ENCODE peak calls at places on chromosomes 4 and X, in seven cellular contexts. One of them, this sample, is unnamed.
A peak's percentile ranks its signal among the peaks of the same experiment; 100 is the strongest.

GRCh38 chrX:39201305-39201990 is 400.2 kb downstream of the MID1IP1 start:
- DNase-seq in cardiac muscle cell: peak; percentile 2
- DNase-seq in naive thymus-derived CD8-positive, alpha-beta T cell: no peak
- DNase-seq in keratinocyte: peak; percentile 26
- DNase-seq in RWPE2: no peak
- DNase-seq in WTC11: no peak
- DNase-seq in AG08396: no peak
- DNase-seq in this sample: no peak

GRCh38 chrX:13463608-13464007 is 105.8 kb upstream of the EGFL6 start:
- DNase-seq in cardiac muscle cell: peak; percentile 85
- DNase-seq in naive thymus-derived CD8-positive, alpha-beta T cell: no peak
- DNase-seq in keratinocyte: no peak
- DNase-seq in RWPE2: peak; percentile 59
- DNase-seq in WTC11: no peak
- DNase-seq in AG08396: peak; percentile 29
- DNase-seq in this sample: peak; percentile 24

GRCh38 chr4:67934628-67935027 is 28.7 kb downstream of the TMPRSS11A start:
- DNase-seq in cardiac muscle cell: no peak
- DNase-seq in naive thymus-derived CD8-positive, alpha-beta T cell: no peak
- DNase-seq in keratinocyte: no peak
- DNase-seq in RWPE2: no peak
- DNase-seq in WTC11: no peak
- DNase-seq in AG08396: no peak
- DNase-seq in this sample: no peak

GRCh38 chr4:605702-606425 is 19.5 kb upstream of the PDE6B start:
- DNase-seq in cardiac muscle cell: no peak
- DNase-seq in naive thymus-derived CD8-positive, alpha-beta T cell: no peak
- DNase-seq in keratinocyte: no peak
- DNase-seq in RWPE2: no peak
- DNase-seq in WTC11: no peak
- DNase-seq in AG08396: no peak
- DNase-seq in this sample: no peak

GRCh38 chrX:105698386-105698785 is 124.0 kb upstream of the NRK start:
- DNase-seq in cardiac muscle cell: no peak
- DNase-seq in naive thymus-derived CD8-positive, alpha-beta T cell: no peak
- DNase-seq in keratinocyte: no peak
- DNase-seq in RWPE2: no peak
- DNase-seq in WTC11: no peak
- DNase-seq in AG08396: no peak
- DNase-seq in this sample: no peak

GRCh38 chr4:110164251-110164650 is 34.2 kb downstream of the ELOVL6 start:
- DNase-seq in cardiac muscle cell: peak; percentile 12
- DNase-seq in naive thymus-derived CD8-positive, alpha-beta T cell: no peak
- DNase-seq in keratinocyte: no peak
- DNase-seq in RWPE2: no peak
- DNase-seq in WTC11: no peak
- DNase-seq in AG08396: peak; percentile 11
- DNase-seq in this sample: no peak

GRCh38 chr4:2811830-2812599 is 19.1 kb downstream of the SH3BP2 start:
- DNase-seq in cardiac muscle cell: peak; percentile 82
- DNase-seq in naive thymus-derived CD8-positive, alpha-beta T cell: peak; percentile 39
- DNase-seq in keratinocyte: no peak
- DNase-seq in RWPE2: no peak
- DNase-seq in WTC11: peak; percentile 38
- DNase-seq in AG08396: peak; percentile 50
- DNase-seq in this sample: peak; percentile 88

GRCh38 chr4:53186714-53187358 is 179.0 kb downstream of the SCFD2 start:
- DNase-seq in cardiac muscle cell: no peak
- DNase-seq in naive thymus-derived CD8-positive, alpha-beta T cell: no peak
- DNase-seq in keratinocyte: no peak
- DNase-seq in RWPE2: no peak
- DNase-seq in WTC11: no peak
- DNase-seq in AG08396: no peak
- DNase-seq in this sample: no peak

GRCh38 chr4:3423406-3423805 is 18.4 kb upstream of the HGFAC start:
- DNase-seq in cardiac muscle cell: no peak
- DNase-seq in naive thymus-derived CD8-positive, alpha-beta T cell: no peak
- DNase-seq in keratinocyte: no peak
- DNase-seq in RWPE2: no peak
- DNase-seq in WTC11: no peak
- DNase-seq in AG08396: no peak
- DNase-seq in this sample: no peak

GRCh38 chr4:26916195-26916594 is 55.6 kb downstream of the STIM2 start:
- DNase-seq in cardiac muscle cell: peak; percentile 32
- DNase-seq in naive thymus-derived CD8-positive, alpha-beta T cell: no peak
- DNase-seq in keratinocyte: no peak
- DNase-seq in RWPE2: no peak
- DNase-seq in WTC11: no peak
- DNase-seq in AG08396: peak; percentile 13
- DNase-seq in this sample: no peak

GRCh38 chr4:48799157-48799556 is 19.1 kb upstream of the FRYL start:
- DNase-seq in cardiac muscle cell: no peak
- DNase-seq in naive thymus-derived CD8-positive, alpha-beta T cell: no peak
- DNase-seq in keratinocyte: no peak
- DNase-seq in RWPE2: no peak
- DNase-seq in WTC11: no peak
- DNase-seq in AG08396: no peak
- DNase-seq in this sample: no peak

GRCh38 chrX:11688201-11688600 is 22.5 kb upstream of the ARHGAP6 start:
- DNase-seq in cardiac muscle cell: no peak
- DNase-seq in naive thymus-derived CD8-positive, alpha-beta T cell: no peak
- DNase-seq in keratinocyte: no peak
- DNase-seq in RWPE2: no peak
- DNase-seq in WTC11: no peak
- DNase-seq in AG08396: no peak
- DNase-seq in this sample: no peak

GRCh38 chr4:121654738-121655137 is 42.0 kb downstream of the ANXA5 start:
- DNase-seq in cardiac muscle cell: no peak
- DNase-seq in naive thymus-derived CD8-positive, alpha-beta T cell: no peak
- DNase-seq in keratinocyte: no peak
- DNase-seq in RWPE2: no peak
- DNase-seq in WTC11: no peak
- DNase-seq in AG08396: no peak
- DNase-seq in this sample: no peak

GRCh38 chr4:1683903-1684755 is at the start of gene FAM53A:
- DNase-seq in cardiac muscle cell: peak; percentile 93
- DNase-seq in naive thymus-derived CD8-positive, alpha-beta T cell: peak; percentile 91
- DNase-seq in keratinocyte: peak; percentile 32
- DNase-seq in RWPE2: peak; percentile 80
- DNase-seq in WTC11: peak; percentile 94
- DNase-seq in AG08396: peak; percentile 98
- DNase-seq in this sample: peak; percentile 84

GRCh38 chr4:189202182-189202868 is 738.3 kb upstream of the FRG1 start:
- DNase-seq in cardiac muscle cell: peak; percentile 82
- DNase-seq in naive thymus-derived CD8-positive, alpha-beta T cell: no peak
- DNase-seq in keratinocyte: no peak
- DNase-seq in RWPE2: no peak
- DNase-seq in WTC11: peak; percentile 52
- DNase-seq in AG08396: peak; percentile 82
- DNase-seq in this sample: peak; percentile 38

GRCh38 chrX:48021026-48021900 is 14.5 kb downstream of the SPACA5 start:
- DNase-seq in cardiac muscle cell: peak; percentile 91
- DNase-seq in naive thymus-derived CD8-positive, alpha-beta T cell: peak; percentile 83
- DNase-seq in keratinocyte: no peak
- DNase-seq in RWPE2: no peak
- DNase-seq in WTC11: peak; percentile 64
- DNase-seq in AG08396: peak; percentile 66
- DNase-seq in this sample: peak; percentile 62

GRCh38 chr4:181006509-181007290 is 1236.5 kb upstream of the TENM3 start:
- DNase-seq in cardiac muscle cell: no peak
- DNase-seq in naive thymus-derived CD8-positive, alpha-beta T cell: no peak
- DNase-seq in keratinocyte: no peak
- DNase-seq in RWPE2: no peak
- DNase-seq in WTC11: no peak
- DNase-seq in AG08396: no peak
- DNase-seq in this sample: no peak

GRCh38 chr4:72886602-72887001 is 182.9 kb downstream of the COX18 start:
- DNase-seq in cardiac muscle cell: peak; percentile 27
- DNase-seq in naive thymus-derived CD8-positive, alpha-beta T cell: no peak
- DNase-seq in keratinocyte: no peak
- DNase-seq in RWPE2: no peak
- DNase-seq in WTC11: no peak
- DNase-seq in AG08396: peak; percentile 10
- DNase-seq in this sample: no peak

GRCh38 chr4:155161357-155161756 is 47.1 kb upstream of the NPY2R start:
- DNase-seq in cardiac muscle cell: no peak
- DNase-seq in naive thymus-derived CD8-positive, alpha-beta T cell: no peak
- DNase-seq in keratinocyte: no peak
- DNase-seq in RWPE2: no peak
- DNase-seq in WTC11: no peak
- DNase-seq in AG08396: no peak
- DNase-seq in this sample: no peak

GRCh38 chrX:39716401-39716800 is 381.4 kb downstream of the BCOR start:
- DNase-seq in cardiac muscle cell: no peak
- DNase-seq in naive thymus-derived CD8-positive, alpha-beta T cell: no peak
- DNase-seq in keratinocyte: no peak
- DNase-seq in RWPE2: no peak
- DNase-seq in WTC11: no peak
- DNase-seq in AG08396: no peak
- DNase-seq in this sample: no peak

GRCh38 chrX:275476-275966 is 5.7 kb upstream of the PLCXD1 start:
- DNase-seq in cardiac muscle cell: no peak
- DNase-seq in naive thymus-derived CD8-positive, alpha-beta T cell: no peak
- DNase-seq in keratinocyte: no peak
- DNase-seq in RWPE2: peak; percentile 69
- DNase-seq in WTC11: no peak
- DNase-seq in AG08396: no peak
- DNase-seq in this sample: no peak

GRCh38 chr4:152651473-152652060 is 28.2 kb downstream of the TMEM154 start:
- DNase-seq in cardiac muscle cell: no peak
- DNase-seq in naive thymus-derived CD8-positive, alpha-beta T cell: no peak
- DNase-seq in keratinocyte: no peak
- DNase-seq in RWPE2: no peak
- DNase-seq in WTC11: no peak
- DNase-seq in AG08396: no peak
- DNase-seq in this sample: no peak

GRCh38 chrX:120334137-120334536 is 22.9 kb upstream of the TMEM255A start:
- DNase-seq in cardiac muscle cell: no peak
- DNase-seq in naive thymus-derived CD8-positive, alpha-beta T cell: no peak
- DNase-seq in keratinocyte: no peak
- DNase-seq in RWPE2: no peak
- DNase-seq in WTC11: no peak
- DNase-seq in AG08396: no peak
- DNase-seq in this sample: no peak

GRCh38 chrX:789096-789495 is 158.5 kb downstream of the SHOX start:
- DNase-seq in cardiac muscle cell: no peak
- DNase-seq in naive thymus-derived CD8-positive, alpha-beta T cell: peak; percentile 10
- DNase-seq in keratinocyte: no peak
- DNase-seq in RWPE2: no peak
- DNase-seq in WTC11: no peak
- DNase-seq in AG08396: no peak
- DNase-seq in this sample: no peak

GRCh38 chrX:1483843-1484637 is 31.3 kb upstream of the ASMTL start:
- DNase-seq in cardiac muscle cell: no peak
- DNase-seq in naive thymus-derived CD8-positive, alpha-beta T cell: peak; percentile 12
- DNase-seq in keratinocyte: no peak
- DNase-seq in RWPE2: no peak
- DNase-seq in WTC11: no peak
- DNase-seq in AG08396: no peak
- DNase-seq in this sample: no peak

GRCh38 chr4:136634121-136634520 is 898.2 kb downstream of the PCDH18 start:
- DNase-seq in cardiac muscle cell: no peak
- DNase-seq in naive thymus-derived CD8-positive, alpha-beta T cell: no peak
- DNase-seq in keratinocyte: no peak
- DNase-seq in RWPE2: no peak
- DNase-seq in WTC11: no peak
- DNase-seq in AG08396: no peak
- DNase-seq in this sample: no peak

GRCh38 chr4:140018931-140019618 is 134.9 kb downstream of the MAML3 start:
- DNase-seq in cardiac muscle cell: no peak
- DNase-seq in naive thymus-derived CD8-positive, alpha-beta T cell: no peak
- DNase-seq in keratinocyte: no peak
- DNase-seq in RWPE2: no peak
- DNase-seq in WTC11: no peak
- DNase-seq in AG08396: no peak
- DNase-seq in this sample: no peak

GRCh38 chrX:6432211-6432610 is 102.7 kb downstream of the VCX3A start:
- DNase-seq in cardiac muscle cell: no peak
- DNase-seq in naive thymus-derived CD8-positive, alpha-beta T cell: no peak
- DNase-seq in keratinocyte: no peak
- DNase-seq in RWPE2: no peak
- DNase-seq in WTC11: no peak
- DNase-seq in AG08396: no peak
- DNase-seq in this sample: no peak

GRCh38 chr4:80989921-80990544 is 40.5 kb upstream of the BMP3 start:
- DNase-seq in cardiac muscle cell: peak; percentile 77
- DNase-seq in naive thymus-derived CD8-positive, alpha-beta T cell: peak; percentile 20
- DNase-seq in keratinocyte: peak; percentile 2
- DNase-seq in RWPE2: no peak
- DNase-seq in WTC11: no peak
- DNase-seq in AG08396: peak; percentile 40
- DNase-seq in this sample: peak; percentile 10

GRCh38 chr4:15690020-15690809 is 8.6 kb downstream of the FAM200B start:
- DNase-seq in cardiac muscle cell: peak; percentile 97
- DNase-seq in naive thymus-derived CD8-positive, alpha-beta T cell: no peak
- DNase-seq in keratinocyte: peak; percentile 64
- DNase-seq in RWPE2: no peak
- DNase-seq in WTC11: no peak
- DNase-seq in AG08396: peak; percentile 65
- DNase-seq in this sample: peak; percentile 58

GRCh38 chr4:56475917-56476316 is 8.5 kb downstream of the SRP72 start:
- DNase-seq in cardiac muscle cell: no peak
- DNase-seq in naive thymus-derived CD8-positive, alpha-beta T cell: no peak
- DNase-seq in keratinocyte: no peak
- DNase-seq in RWPE2: no peak
- DNase-seq in WTC11: no peak
- DNase-seq in AG08396: no peak
- DNase-seq in this sample: no peak

GRCh38 chr4:91936301-91936700 is 367.5 kb upstream of the GRID2 start:
- DNase-seq in cardiac muscle cell: peak; percentile 87
- DNase-seq in naive thymus-derived CD8-positive, alpha-beta T cell: no peak
- DNase-seq in keratinocyte: no peak
- DNase-seq in RWPE2: no peak
- DNase-seq in WTC11: no peak
- DNase-seq in AG08396: no peak
- DNase-seq in this sample: no peak

GRCh38 chrX:17374619-17375360 is at the start of gene NHS:
- DNase-seq in cardiac muscle cell: peak; percentile 83
- DNase-seq in naive thymus-derived CD8-positive, alpha-beta T cell: no peak
- DNase-seq in keratinocyte: peak; percentile 89
- DNase-seq in RWPE2: peak; percentile 78
- DNase-seq in WTC11: peak; percentile 76
- DNase-seq in AG08396: peak; percentile 88
- DNase-seq in this sample: peak; percentile 72

GRCh38 chr4:179803857-179804256 is 2361.6 kb upstream of the AGA start:
- DNase-seq in cardiac muscle cell: no peak
- DNase-seq in naive thymus-derived CD8-positive, alpha-beta T cell: no peak
- DNase-seq in keratinocyte: no peak
- DNase-seq in RWPE2: no peak
- DNase-seq in WTC11: no peak
- DNase-seq in AG08396: no peak
- DNase-seq in this sample: no peak

GRCh38 chr4:119321921-119322687 is at the start of gene FABP2:
- DNase-seq in cardiac muscle cell: no peak
- DNase-seq in naive thymus-derived CD8-positive, alpha-beta T cell: no peak
- DNase-seq in keratinocyte: no peak
- DNase-seq in RWPE2: no peak
- DNase-seq in WTC11: no peak
- DNase-seq in AG08396: no peak
- DNase-seq in this sample: no peak